ENCODE peak calls at places on chromosomes 11 and 22, in four cellular contexts. E is fibroblast of villous mesenchyme; C is cardiac fibroblast; Q is stimulated activated naive CD8-positive, alpha-beta T cell treated with anti-CD3 and anti-CD28 coated beads, Interleukin-15, amount 100 ng/mL, for 72 hours. P is an unnamed sample.

GRCh38 chr22:48927591-48927990 is 900.1 kb downstream of the BRD1 start:
- DNase-seq in Q (no peak), E (no peak), C (no peak), P (no peak)

GRCh38 chr22:40512426-40513136 is 123.9 kb downstream of the MRTFA start:
- DNase-seq in E (peak; percentile 100), Q (no peak), C (peak; percentile 98), P (peak; percentile 100)

GRCh38 chr22:27397036-27397947 is 404.3 kb downstream of the MN1 start:
- DNase-seq in C (peak; percentile 28), E (peak; percentile 13), Q (no peak), P (peak; percentile 41)

GRCh38 chr11:44007746-44008501 is 39.9 kb upstream of the ACCSL start:
- DNase-seq in E (no peak), Q (no peak), C (no peak), P (no peak)

GRCh38 chr11:79150966-79151365 is 289.9 kb downstream of the TENM4 start:
- DNase-seq in E (no peak), Q (no peak), C (no peak), P (peak; percentile 27)

GRCh38 chr11:1864831-1865665 is 12.2 kb downstream of the LSP1 start:
- DNase-seq in C (no peak), Q (no peak), E (no peak), P (no peak)

GRCh38 chr11:121953122-121953521 is 162.9 kb downstream of the BLID start:
- DNase-seq in C (no peak), E (no peak), Q (no peak), P (no peak)

GRCh38 chr11:13210424-13210823 is 67.2 kb upstream of the BMAL1 start:
- DNase-seq in C (peak; percentile 88), E (peak; percentile 77), Q (no peak), P (peak; percentile 76)

GRCh38 chr11:2445107-2445947 is 519 bp downstream of the KCNQ1 start:
- DNase-seq in C (no peak), Q (peak; percentile 56), E (no peak), P (no peak)

GRCh38 chr11:72217856-72218745 is 1.5 kb downstream of the FOLR2 start:
- DNase-seq in E (no peak), C (no peak), Q (no peak), P (no peak)

GRCh38 chr11:90997241-90997640 is 774.4 kb upstream of the CHORDC1 start:
- DNase-seq in Q (no peak), E (no peak), C (no peak), P (no peak)

GRCh38 chr11:110374921-110375320 is 54.8 kb upstream of the FDX1 start:
- DNase-seq in E (peak; percentile 37), Q (no peak), C (peak; percentile 45), P (no peak)

GRCh38 chr22:32644252-32645100 is 157.0 kb upstream of the TIMP3 start:
- DNase-seq in C (peak; percentile 22), E (peak; percentile 89), Q (peak; percentile 8), P (peak; percentile 91)

GRCh38 chr11:11843642-11844041 is 1.9 kb downstream of the USP47 start:
- DNase-seq in C (no peak), E (no peak), Q (no peak), P (no peak)

GRCh38 chr11:119338318-119338890 is 2.3 kb downstream of the C1QTNF5 start:
- DNase-seq in E (no peak), C (peak; percentile 76), Q (peak; percentile 72), P (no peak)

GRCh38 chr11:116958246-116958645 is 120.8 kb upstream of the APOA1 start:
- DNase-seq in Q (no peak), E (peak; percentile 13), C (peak; percentile 13), P (no peak)

GRCh38 chr11:130514851-130515250 is 66.4 kb downstream of the ADAMTS15 start:
- DNase-seq in C (no peak), Q (no peak), E (no peak), P (no peak)

GRCh38 chr11:61498767-61499341 is 9.7 kb upstream of the LRRC10B start:
- DNase-seq in C (no peak), Q (no peak), E (no peak), P (no peak)

GRCh38 chr11:103091024-103091423 is 936 bp downstream of the DCUN1D5 start:
- DNase-seq in C (peak; percentile 25), Q (no peak), E (peak; percentile 22), P (peak; percentile 44)

GRCh38 chr11:86938900-86939880 is 16.0 kb downstream of the FZD4 start:
- DNase-seq in E (peak; percentile 77), Q (no peak), C (peak; percentile 82), P (peak; percentile 71)

GRCh38 chr22:19800761-19801244 is 40.2 kb downstream of the TBX1 start:
- DNase-seq in C (peak; percentile 14), E (peak; percentile 39), Q (no peak), P (peak; percentile 18)

GRCh38 chr11:125941606-125942275 is 4.1 kb upstream of the VSIG10L2 start:
- DNase-seq in Q (peak; percentile 35), E (peak; percentile 21), C (peak; percentile 27), P (peak; percentile 10)

P was measured in mesenchymal stem cell.